ENCODE peak calls at places on chromosomes 3 and 15, in six cellular contexts. E is OCI-LY7, D is astrocyte, F is choroid plexus epithelial cell, I is astrocyte of the spinal cord, H is pancreas. M is an unnamed sample.

GRCh38 chr3:79109758-79110157 is 658.0 kb downstream of the ROBO1 start:
- DNase-seq in I (no peak), E (no peak), H (no peak), D (no peak), F (no peak), M (no peak)

GRCh38 chr3:140585828-140586227 is 92.0 kb upstream of the TRIM42 start:
- DNase-seq in D (peak; percentile 97), E (no peak), H (no peak), F (peak; percentile 86), I (peak; percentile 59), M (no peak)

GRCh38 chr15:88882745-88883144 is 12.6 kb downstream of the HAPLN3 start:
- DNase-seq in E (no peak), I (peak; percentile 67), D (peak; percentile 54), H (no peak), F (peak; percentile 42), M (no peak)

GRCh38 chr3:76442374-76442915 is 597.5 kb upstream of the ROBO2 start:
- DNase-seq in D (peak; percentile 43), F (peak; percentile 52), H (no peak), E (no peak), I (no peak), M (no peak)

GRCh38 chr15:50232791-50233190 is 32.7 kb downstream of the HDC start:
- DNase-seq in D (no peak), F (no peak), H (no peak), E (no peak), I (no peak), M (no peak)

GRCh38 chr3:127389415-127389814 is 101.6 kb upstream of the PRR20G start:
- DNase-seq in D (no peak), F (no peak), E (no peak), I (no peak), H (no peak), M (no peak)

GRCh38 chr15:89912145-89912673 is 543 bp downstream of the ARPIN start:
- DNase-seq in E (no peak), F (peak; percentile 13), I (peak; percentile 8), D (no peak), H (peak; percentile 53), M (no peak)

GRCh38 chr3:15113468-15113867 is 14.5 kb upstream of the RBSN start:
- DNase-seq in E (no peak), D (no peak), I (no peak), F (no peak), H (no peak), M (no peak)

GRCh38 chr3:172560026-172560425 is 36.8 kb upstream of the TNFSF10 start:
- DNase-seq in I (no peak), F (peak; percentile 26), D (no peak), H (no peak), E (no peak), M (no peak)

GRCh38 chr3:133606902-133607301 is 33.4 kb downstream of the CDV3 start:
- DNase-seq in H (no peak), F (no peak), E (no peak), I (no peak), D (no peak), M (no peak)

GRCh38 chr3:135964160-135964955 is 1.2 kb upstream of the PPP2R3A start:
- DNase-seq in F (no peak), E (no peak), H (no peak), I (no peak), D (no peak), M (no peak)

GRCh38 chr15:56817690-56818089 is 84.4 kb upstream of the ZNF280D start:
- DNase-seq in I (no peak), D (no peak), E (no peak), F (no peak), H (no peak), M (no peak)
- TF ChIP-seq CTCF in I (no peak), D (no peak), E (no peak), F (no peak), H (no peak), M (no peak)

GRCh38 chr3:134749802-134750553 is 45.1 kb upstream of the EPHB1 start:
- DNase-seq in H (no peak), I (no peak), E (no peak), D (no peak), F (no peak), M (no peak)
- TF ChIP-seq CTCF in H (no peak), I (no peak), E (no peak), D (no peak), F (no peak), M (no peak)

DNA sequence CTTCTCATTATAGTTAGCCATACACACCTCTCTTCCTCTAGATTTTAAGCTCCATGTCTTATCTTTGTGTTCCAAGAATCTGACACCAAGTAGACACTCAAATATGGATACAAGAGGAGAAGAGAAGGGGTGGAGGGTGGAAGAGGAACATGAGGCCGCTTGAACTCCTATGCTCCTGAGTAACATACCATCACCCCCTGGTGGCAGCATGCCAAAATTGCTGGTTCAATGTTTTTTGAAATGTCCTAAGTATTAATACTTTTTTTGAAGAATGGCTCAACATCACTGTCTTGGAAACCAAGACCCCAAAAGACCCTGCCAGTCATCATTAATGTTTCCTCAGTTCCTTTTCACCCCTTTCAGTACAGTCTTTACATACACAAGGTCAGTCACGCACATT is 71.8 kb upstream of the HACD2 start:
- DNase-seq in H (no peak), I (no peak), E (peak; percentile 3), F (no peak), D (no peak), M (no peak)
- TF ChIP-seq CTCF in H (no peak), I (peak; percentile 20), E (peak; percentile 64), F (peak; percentile 31), D (peak; percentile 18), M (peak; percentile 63)

DNA sequence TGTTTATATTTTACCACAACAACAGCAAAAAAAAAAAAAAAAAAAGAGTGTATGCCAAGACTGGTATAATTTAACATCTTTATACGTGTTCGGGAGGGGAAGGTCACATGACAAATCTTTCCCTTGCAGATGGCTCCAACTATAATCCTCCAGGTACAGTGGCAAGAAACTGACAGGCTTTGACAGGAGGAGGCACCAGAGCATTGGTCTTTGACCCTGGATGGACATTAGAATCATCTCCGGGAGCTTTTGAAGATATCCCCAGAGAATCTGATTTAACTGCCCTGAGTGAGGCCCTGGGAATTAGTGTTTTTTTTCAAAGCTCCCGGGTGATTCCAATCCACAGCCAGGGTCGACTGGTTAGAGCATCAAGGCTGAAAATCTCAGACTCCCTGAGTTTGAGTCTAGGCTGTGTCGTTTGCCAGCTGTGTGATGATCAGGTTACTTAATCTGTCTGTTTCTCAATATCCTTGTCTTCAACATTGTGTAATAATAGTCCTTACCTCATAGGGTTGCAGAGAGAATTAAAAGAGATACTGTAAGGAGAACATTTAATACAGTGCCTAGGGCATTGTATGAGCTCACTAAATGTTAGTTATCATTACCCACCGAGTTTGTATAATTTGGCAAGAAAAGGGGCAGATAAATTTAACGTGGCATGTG is 8.9 kb upstream of the SEMA5B start:
- DNase-seq in D (no peak), E (no peak), I (no peak), H (no peak), F (peak; percentile 76), M (no peak)
- TF ChIP-seq CTCF in D (no peak), E (no peak), I (no peak), H (no peak), F (no peak), M (no peak)

GRCh38 chr3:183161552-183162345 is 785 bp downstream of the LAMP3 start:
- DNase-seq in D (no peak), F (peak; percentile 19), H (no peak), E (peak; percentile 89), I (no peak), M (no peak)
- TF ChIP-seq CTCF in D (no peak), F (no peak), H (no peak), E (peak; percentile 37), I (no peak), M (no peak)

GRCh38 chr15:94582368-94582767 is 351.0 kb downstream of the MCTP2 start:
- DNase-seq in D (no peak), E (peak; percentile 41), I (no peak), F (peak; percentile 25), H (no peak), M (no peak)
- TF ChIP-seq CTCF in D (no peak), E (peak; percentile 72), I (no peak), F (peak; percentile 39), H (no peak), M (peak; percentile 71)

GRCh38 chr3:55828712-55829111 is 341.6 kb upstream of the WNT5A start:
- DNase-seq in E (no peak), I (no peak), D (peak; percentile 7), F (no peak), H (no peak), M (no peak)

GRCh38 chr3:55823829-55824228 is 336.7 kb upstream of the WNT5A start:
- DNase-seq in F (no peak), H (no peak), D (no peak), E (no peak), I (no peak), M (no peak)

GRCh38 chr3:55826097-55826496 is 339.0 kb upstream of the WNT5A start:
- DNase-seq in E (no peak), D (no peak), H (no peak), F (no peak), I (no peak), M (no peak)

GRCh38 chr3:55824406-55824805 is 337.3 kb upstream of the WNT5A start:
- DNase-seq in E (no peak), H (no peak), I (no peak), D (no peak), F (no peak), M (no peak)

DNA sequence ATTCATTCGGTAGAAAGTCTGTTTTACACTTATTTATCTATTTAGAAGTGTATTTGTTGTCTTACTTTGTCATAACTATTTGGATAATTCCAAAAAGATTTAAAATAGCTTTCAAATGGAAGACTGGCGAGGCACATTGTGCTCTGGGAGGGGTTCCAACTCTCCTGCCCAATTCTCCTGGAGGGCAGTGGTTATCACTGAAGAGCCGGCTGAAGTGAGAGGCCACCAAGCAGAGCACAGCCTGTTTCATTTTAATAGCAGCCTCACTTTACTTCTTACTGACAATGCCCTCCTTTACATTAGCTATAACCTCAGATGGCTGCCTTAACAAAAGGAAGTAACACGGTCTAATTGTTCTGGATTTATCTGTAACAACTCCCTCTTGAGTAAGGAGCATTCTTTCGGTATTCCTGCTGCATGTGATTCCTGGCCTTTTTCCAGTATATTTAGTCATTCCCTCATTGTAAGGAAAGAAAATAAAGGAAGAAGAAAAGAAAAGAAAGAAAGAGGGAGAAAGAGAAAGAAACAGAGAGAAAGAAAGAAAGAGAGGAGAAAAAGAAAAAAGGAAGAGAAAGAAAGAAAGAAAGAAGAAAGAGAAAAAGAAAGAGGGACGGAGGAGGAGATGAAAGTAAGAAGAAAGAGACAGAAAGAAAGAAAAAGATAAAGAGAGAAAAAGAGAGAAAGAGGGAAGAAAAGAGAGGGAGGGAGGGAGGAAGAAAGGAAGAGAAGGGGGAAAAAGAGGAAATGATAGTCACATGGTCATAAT is 339.8 kb upstream of the WNT5A start:
- DNase-seq in D (peak; percentile 52), F (peak; percentile 28), E (no peak), H (no peak), I (peak; percentile 33), M (no peak)
- TF ChIP-seq CTCF in D (no peak), F (no peak), E (no peak), H (no peak), I (no peak), M (no peak)

DNA sequence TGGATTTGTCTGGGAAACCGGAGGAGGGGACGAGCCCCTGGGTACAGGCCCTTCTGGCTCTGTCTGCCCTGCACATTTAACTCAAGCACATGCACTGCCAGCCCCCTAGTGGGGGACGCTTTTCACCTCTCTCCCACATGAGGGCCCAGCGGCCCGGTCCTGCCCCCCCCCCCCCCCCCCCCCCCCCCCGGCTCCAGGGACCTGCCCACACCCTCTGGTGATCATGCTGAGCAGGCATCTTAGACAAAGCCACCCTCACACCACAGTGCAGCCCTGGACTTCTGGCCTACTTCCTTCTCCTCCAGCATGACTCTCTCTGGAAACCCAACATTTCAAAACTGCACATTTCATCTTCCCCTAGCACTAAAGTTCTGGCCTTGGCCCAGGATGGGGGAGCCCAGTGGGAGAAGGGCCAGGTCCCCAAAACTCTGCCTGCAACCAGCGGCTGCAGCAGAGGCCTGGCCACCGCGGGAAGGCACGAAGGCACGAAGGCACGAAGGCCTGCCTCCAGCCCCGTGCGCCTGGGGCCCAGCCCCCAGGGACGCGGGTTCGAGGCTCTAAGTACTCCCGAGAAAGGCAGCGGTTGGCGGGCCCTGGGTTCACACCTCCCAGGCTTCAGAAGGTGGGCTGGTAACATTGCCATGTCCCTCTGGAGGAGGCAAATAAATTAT is 14.1 kb downstream of the KLF15 start:
- DNase-seq in F (peak; percentile 33), E (no peak), I (no peak), H (peak; percentile 19), D (peak; percentile 19), M (peak; percentile 69)
- TF ChIP-seq CTCF in F (peak; percentile 20), E (no peak), I (peak; percentile 7), H (no peak), D (no peak), M (peak; percentile 47)